ENCODE peak calls at places on chromosomes 16 and 17, in six cellular contexts. One of them, this sample, is unnamed.
A peak's percentile ranks its signal among the peaks of the same experiment; 100 is the strongest.

GRCh38 chr17:57207396-57207795 is 48.9 kb upstream of the MSI2 start:
- DNase-seq in activated naive CD4-positive, alpha-beta T cell: no peak
- DNase-seq in mucosa of descending colon: no peak
- DNase-seq in ELF-1: no peak
- DNase-seq in NCI-H774: no peak
- DNase-seq in non-pigmented ciliary epithelial cell: no peak
- DNase-seq in this sample: no peak

GRCh38 chr16:25092489-25092888 is 19.1 kb upstream of the LCMT1 start:
- DNase-seq in activated naive CD4-positive, alpha-beta T cell: no peak
- DNase-seq in mucosa of descending colon: no peak
- DNase-seq in ELF-1: peak; percentile 5
- DNase-seq in NCI-H774: peak; percentile 4
- DNase-seq in non-pigmented ciliary epithelial cell: no peak
- DNase-seq in this sample: no peak

GRCh38 chr17:83137523-83137922 is 58.1 kb downstream of the METRNL start:
- DNase-seq in activated naive CD4-positive, alpha-beta T cell: no peak
- DNase-seq in mucosa of descending colon: no peak
- DNase-seq in ELF-1: no peak
- DNase-seq in NCI-H774: no peak
- DNase-seq in non-pigmented ciliary epithelial cell: no peak
- DNase-seq in this sample: no peak

GRCh38 chr16:64615647-64616280 is 506.1 kb downstream of the CDH11 start:
- DNase-seq in activated naive CD4-positive, alpha-beta T cell: no peak
- DNase-seq in mucosa of descending colon: peak; percentile 4
- DNase-seq in ELF-1: peak; percentile 95
- DNase-seq in NCI-H774: no peak
- DNase-seq in non-pigmented ciliary epithelial cell: no peak
- DNase-seq in this sample: no peak

GRCh38 chr17:4474093-4474492 is 24.6 kb upstream of the SPNS2 start:
- DNase-seq in activated naive CD4-positive, alpha-beta T cell: no peak
- DNase-seq in mucosa of descending colon: no peak
- DNase-seq in ELF-1: no peak
- DNase-seq in NCI-H774: no peak
- DNase-seq in non-pigmented ciliary epithelial cell: no peak
- DNase-seq in this sample: no peak

GRCh38 chr17:28460901-28461300 is 12.5 kb upstream of the SLC13A2 start:
- DNase-seq in activated naive CD4-positive, alpha-beta T cell: no peak
- DNase-seq in mucosa of descending colon: no peak
- DNase-seq in ELF-1: no peak
- DNase-seq in NCI-H774: no peak
- DNase-seq in non-pigmented ciliary epithelial cell: no peak
- DNase-seq in this sample: no peak

GRCh38 chr17:56074366-56074765 is 78.9 kb upstream of the ANKFN1 start:
- DNase-seq in activated naive CD4-positive, alpha-beta T cell: no peak
- DNase-seq in mucosa of descending colon: no peak
- DNase-seq in ELF-1: no peak
- DNase-seq in NCI-H774: no peak
- DNase-seq in non-pigmented ciliary epithelial cell: no peak
- DNase-seq in this sample: no peak

GRCh38 chr17:42659079-42659931 is at the start of gene TUBG2:
- DNase-seq in activated naive CD4-positive, alpha-beta T cell: peak; percentile 23
- DNase-seq in mucosa of descending colon: peak; percentile 76
- DNase-seq in ELF-1: peak; percentile 95
- DNase-seq in NCI-H774: peak; percentile 97
- DNase-seq in non-pigmented ciliary epithelial cell: no peak
- DNase-seq in this sample: no peak

GRCh38 chr17:77690271-77691161 is 268.0 kb upstream of the TNRC6C start:
- DNase-seq in activated naive CD4-positive, alpha-beta T cell: no peak
- DNase-seq in mucosa of descending colon: no peak
- DNase-seq in ELF-1: no peak
- DNase-seq in NCI-H774: no peak
- DNase-seq in non-pigmented ciliary epithelial cell: no peak
- DNase-seq in this sample: no peak

GRCh38 chr17:29617125-29617480 is 5.6 kb downstream of the CORO6 start:
- DNase-seq in activated naive CD4-positive, alpha-beta T cell: peak; percentile 81
- DNase-seq in mucosa of descending colon: peak; percentile 86
- DNase-seq in ELF-1: peak; percentile 90
- DNase-seq in NCI-H774: peak; percentile 86
- DNase-seq in non-pigmented ciliary epithelial cell: no peak
- DNase-seq in this sample: no peak

GRCh38 chr17:79420318-79421243 is 190.3 kb downstream of the RBFOX3 start:
- DNase-seq in activated naive CD4-positive, alpha-beta T cell: no peak
- DNase-seq in mucosa of descending colon: no peak
- DNase-seq in ELF-1: peak; percentile 38
- DNase-seq in NCI-H774: no peak
- DNase-seq in non-pigmented ciliary epithelial cell: no peak
- DNase-seq in this sample: no peak

GRCh38 chr17:78585231-78585630 is 8.0 kb upstream of the DNAH17 start:
- DNase-seq in activated naive CD4-positive, alpha-beta T cell: no peak
- DNase-seq in mucosa of descending colon: no peak
- DNase-seq in ELF-1: no peak
- DNase-seq in NCI-H774: no peak
- DNase-seq in non-pigmented ciliary epithelial cell: no peak
- DNase-seq in this sample: no peak

GRCh38 chr16:83095926-83096692 is 469.3 kb downstream of the CDH13 start:
- DNase-seq in activated naive CD4-positive, alpha-beta T cell: no peak
- DNase-seq in mucosa of descending colon: no peak
- DNase-seq in ELF-1: no peak
- DNase-seq in NCI-H774: no peak
- DNase-seq in non-pigmented ciliary epithelial cell: peak; percentile 24
- DNase-seq in this sample: peak; percentile 20

GRCh38 chr17:19727466-19728113 is 11.2 kb upstream of the SLC47A2 start:
- DNase-seq in activated naive CD4-positive, alpha-beta T cell: no peak
- DNase-seq in mucosa of descending colon: peak; percentile 58
- DNase-seq in ELF-1: no peak
- DNase-seq in NCI-H774: no peak
- DNase-seq in non-pigmented ciliary epithelial cell: peak; percentile 17
- DNase-seq in this sample: peak; percentile 90

GRCh38 chr16:69779724-69780123 is 17.6 kb downstream of the WWP2 start:
- DNase-seq in activated naive CD4-positive, alpha-beta T cell: no peak
- DNase-seq in mucosa of descending colon: no peak
- DNase-seq in ELF-1: no peak
- DNase-seq in NCI-H774: no peak
- DNase-seq in non-pigmented ciliary epithelial cell: no peak
- DNase-seq in this sample: no peak

GRCh38 chr17:13986855-13987254 is 82.4 kb upstream of the COX10 start:
- DNase-seq in activated naive CD4-positive, alpha-beta T cell: no peak
- DNase-seq in mucosa of descending colon: no peak
- DNase-seq in ELF-1: no peak
- DNase-seq in NCI-H774: no peak
- DNase-seq in non-pigmented ciliary epithelial cell: no peak
- DNase-seq in this sample: no peak

GRCh38 chr16:28110479-28110878 is 47.0 kb upstream of the GSG1L start:
- DNase-seq in activated naive CD4-positive, alpha-beta T cell: no peak
- DNase-seq in mucosa of descending colon: peak; percentile 16
- DNase-seq in ELF-1: no peak
- DNase-seq in NCI-H774: no peak
- DNase-seq in non-pigmented ciliary epithelial cell: no peak
- DNase-seq in this sample: no peak

This sample was measured in epithelial cell of proximal tubule.